ENCODE peak calls at places on chromosomes 3 and 15, in seven cellular contexts. One of them, this sample, is unnamed.

GRCh38 chr3:41975421-41976103 is 13.7 kb upstream of the ULK4 start:
- DNase-seq in ELF-1: no peak
- DNase-seq in hepatocyte: no peak
- DNase-seq in mesothelial cell of epicardium: no peak
- DNase-seq in T-helper 9 cell: no peak
- DNase-seq in HTR-8/SVneo: no peak
- DNase-seq in omental fat pad: no peak
- DNase-seq in this sample: no peak

GRCh38 chr3:632571-633170 is 436.1 kb downstream of the CHL1 start:
- DNase-seq in ELF-1: peak
- DNase-seq in hepatocyte: peak
- DNase-seq in mesothelial cell of epicardium: no peak
- DNase-seq in T-helper 9 cell: no peak
- DNase-seq in HTR-8/SVneo: peak
- DNase-seq in omental fat pad: no peak
- DNase-seq in this sample: peak

GRCh38 chr3:48685603-48686511 is at the start of gene NCKIPSD:
- DNase-seq in ELF-1: peak
- DNase-seq in hepatocyte: peak
- DNase-seq in mesothelial cell of epicardium: peak
- DNase-seq in T-helper 9 cell: peak
- DNase-seq in HTR-8/SVneo: peak
- DNase-seq in omental fat pad: peak
- DNase-seq in this sample: peak

GRCh38 chr3:31880020-31880419 is 101.0 kb downstream of the OSBPL10 start:
- DNase-seq in ELF-1: no peak
- DNase-seq in hepatocyte: peak
- DNase-seq in mesothelial cell of epicardium: no peak
- DNase-seq in T-helper 9 cell: no peak
- DNase-seq in HTR-8/SVneo: no peak
- DNase-seq in omental fat pad: no peak
- DNase-seq in this sample: no peak

GRCh38 chr15:66734961-66735908 is 33.2 kb downstream of the SMAD6 start:
- DNase-seq in ELF-1: no peak
- DNase-seq in hepatocyte: no peak
- DNase-seq in mesothelial cell of epicardium: no peak
- DNase-seq in T-helper 9 cell: no peak
- DNase-seq in HTR-8/SVneo: no peak
- DNase-seq in omental fat pad: no peak
- DNase-seq in this sample: no peak

GRCh38 chr3:171377859-171378258 is 82.3 kb downstream of the TNIK start:
- DNase-seq in ELF-1: no peak
- DNase-seq in hepatocyte: no peak
- DNase-seq in mesothelial cell of epicardium: no peak
- DNase-seq in T-helper 9 cell: no peak
- DNase-seq in HTR-8/SVneo: no peak
- DNase-seq in omental fat pad: no peak
- DNase-seq in this sample: no peak

GRCh38 chr3:181700168-181701087 is 11.3 kb upstream of the SOX2 start:
- DNase-seq in ELF-1: peak
- DNase-seq in hepatocyte: peak
- DNase-seq in mesothelial cell of epicardium: no peak
- DNase-seq in T-helper 9 cell: peak
- DNase-seq in HTR-8/SVneo: peak
- DNase-seq in omental fat pad: no peak
- DNase-seq in this sample: peak

GRCh38 chr15:67843571-67844387 is 3.9 kb upstream of the RNU6-1 start:
- DNase-seq in ELF-1: peak
- DNase-seq in hepatocyte: no peak
- DNase-seq in mesothelial cell of epicardium: no peak
- DNase-seq in T-helper 9 cell: no peak
- DNase-seq in HTR-8/SVneo: no peak
- DNase-seq in omental fat pad: no peak
- DNase-seq in this sample: no peak

GRCh38 chr3:44894485-44894884 is 20.1 kb downstream of the TGM4 start:
- DNase-seq in ELF-1: peak
- DNase-seq in hepatocyte: no peak
- DNase-seq in mesothelial cell of epicardium: no peak
- DNase-seq in T-helper 9 cell: no peak
- DNase-seq in HTR-8/SVneo: no peak
- DNase-seq in omental fat pad: no peak
- DNase-seq in this sample: no peak

GRCh38 chr3:31753050-31753425 is 220.3 kb downstream of the STT3B start:
- DNase-seq in ELF-1: no peak
- DNase-seq in hepatocyte: no peak
- DNase-seq in mesothelial cell of epicardium: no peak
- DNase-seq in T-helper 9 cell: no peak
- DNase-seq in HTR-8/SVneo: no peak
- DNase-seq in omental fat pad: no peak
- DNase-seq in this sample: no peak

GRCh38 chr3:143291826-143292447 is 172.4 kb downstream of the CHST2 start:
- DNase-seq in ELF-1: peak
- DNase-seq in hepatocyte: no peak
- DNase-seq in mesothelial cell of epicardium: no peak
- DNase-seq in T-helper 9 cell: no peak
- DNase-seq in HTR-8/SVneo: no peak
- DNase-seq in omental fat pad: no peak
- DNase-seq in this sample: no peak

GRCh38 chr3:62370112-62371031 is 3.0 kb downstream of the FEZF2 start:
- DNase-seq in ELF-1: peak
- DNase-seq in hepatocyte: no peak
- DNase-seq in mesothelial cell of epicardium: no peak
- DNase-seq in T-helper 9 cell: no peak
- DNase-seq in HTR-8/SVneo: no peak
- DNase-seq in omental fat pad: no peak
- DNase-seq in this sample: no peak

GRCh38 chr3:150203273-150203672 is 204.8 kb upstream of the TSC22D2 start:
- DNase-seq in ELF-1: no peak
- DNase-seq in hepatocyte: no peak
- DNase-seq in mesothelial cell of epicardium: no peak
- DNase-seq in T-helper 9 cell: no peak
- DNase-seq in HTR-8/SVneo: no peak
- DNase-seq in omental fat pad: no peak
- DNase-seq in this sample: no peak

GRCh38 chr3:129058441-129059194 is 2.0 kb upstream of the GP9 start:
- DNase-seq in ELF-1: peak
- DNase-seq in hepatocyte: no peak
- DNase-seq in mesothelial cell of epicardium: no peak
- DNase-seq in T-helper 9 cell: no peak
- DNase-seq in HTR-8/SVneo: no peak
- DNase-seq in omental fat pad: no peak
- DNase-seq in this sample: no peak

GRCh38 chr3:57228734-57229505 is 1.4 kb downstream of the APPL1 start:
- DNase-seq in ELF-1: no peak
- DNase-seq in hepatocyte: peak
- DNase-seq in mesothelial cell of epicardium: no peak
- DNase-seq in T-helper 9 cell: no peak
- DNase-seq in HTR-8/SVneo: peak
- DNase-seq in omental fat pad: no peak
- DNase-seq in this sample: no peak

GRCh38 chr15:41417418-41417811 is 520 bp downstream of the RTF1 start:
- DNase-seq in ELF-1: no peak
- DNase-seq in hepatocyte: peak
- DNase-seq in mesothelial cell of epicardium: peak
- DNase-seq in T-helper 9 cell: peak
- DNase-seq in HTR-8/SVneo: peak
- DNase-seq in omental fat pad: no peak
- DNase-seq in this sample: no peak

GRCh38 chr3:20071182-20071581 is 30.9 kb downstream of the KAT2B start:
- DNase-seq in ELF-1: no peak
- DNase-seq in hepatocyte: no peak
- DNase-seq in mesothelial cell of epicardium: no peak
- DNase-seq in T-helper 9 cell: no peak
- DNase-seq in HTR-8/SVneo: no peak
- DNase-seq in omental fat pad: no peak
- DNase-seq in this sample: no peak

GRCh38 chr15:45891766-45892165 is 256.9 kb downstream of the SQOR start:
- DNase-seq in ELF-1: no peak
- DNase-seq in hepatocyte: peak
- DNase-seq in mesothelial cell of epicardium: no peak
- DNase-seq in T-helper 9 cell: no peak
- DNase-seq in HTR-8/SVneo: no peak
- DNase-seq in omental fat pad: no peak
- DNase-seq in this sample: no peak

GRCh38 chr3:155078959-155079794 is 942 bp upstream of the MME start:
- DNase-seq in ELF-1: peak
- DNase-seq in hepatocyte: peak
- DNase-seq in mesothelial cell of epicardium: no peak
- DNase-seq in T-helper 9 cell: no peak
- DNase-seq in HTR-8/SVneo: peak
- DNase-seq in omental fat pad: no peak
- DNase-seq in this sample: no peak

This sample was measured in stimulated activated CD4-positive, alpha-beta T cell treated with anti-CD3 and anti-CD28 coated beads, Interleukin-12 subunit alpha, Interleukin-12 subunit beta, amount 100 ng/mL, for 48 hours.